ENCODE peak calls at places on chromosomes 4 and X, in nine cellular contexts. One of them, this sample, is unnamed.

GRCh38 chr4:146638801-146639351 is at the start of gene POU4F2:
- DNase-seq in thoracic aorta: no peak
- DNase-seq in progenitor cell of endocrine pancreas: no peak
- DNase-seq in type B pancreatic cell: peak
- DNase-seq in cardiac muscle cell: peak
- DNase-seq in right lobe of liver: no peak
- DNase-seq in GM13976: peak
- DNase-seq in nephron progenitor cell: peak
- DNase-seq in AG09319: no peak
- DNase-seq in this sample: no peak

GRCh38 chr4:102807345-102807744 is 20.0 kb downstream of the UBE2D3 start:
- DNase-seq in thoracic aorta: no peak
- DNase-seq in progenitor cell of endocrine pancreas: no peak
- DNase-seq in type B pancreatic cell: no peak
- DNase-seq in cardiac muscle cell: no peak
- DNase-seq in right lobe of liver: no peak
- DNase-seq in GM13976: no peak
- DNase-seq in nephron progenitor cell: no peak
- DNase-seq in AG09319: no peak
- DNase-seq in this sample: no peak

GRCh38 chr4:4672397-4672796 is 130.5 kb upstream of the STX18 start:
- DNase-seq in thoracic aorta: no peak
- DNase-seq in progenitor cell of endocrine pancreas: no peak
- DNase-seq in type B pancreatic cell: no peak
- DNase-seq in cardiac muscle cell: no peak
- DNase-seq in right lobe of liver: no peak
- DNase-seq in GM13976: no peak
- DNase-seq in nephron progenitor cell: no peak
- DNase-seq in AG09319: no peak
- DNase-seq in this sample: no peak

GRCh38 chr4:15882675-15883086 is 55.9 kb downstream of the FGFBP1 start:
- DNase-seq in thoracic aorta: no peak
- DNase-seq in progenitor cell of endocrine pancreas: peak
- DNase-seq in type B pancreatic cell: no peak
- DNase-seq in cardiac muscle cell: peak
- DNase-seq in right lobe of liver: peak
- DNase-seq in GM13976: peak
- DNase-seq in nephron progenitor cell: peak
- DNase-seq in AG09319: peak
- DNase-seq in this sample: peak

GRCh38 chrX:129360175-129360574 is 163.1 kb downstream of the SMARCA1 start:
- DNase-seq in thoracic aorta: no peak
- DNase-seq in progenitor cell of endocrine pancreas: peak
- DNase-seq in type B pancreatic cell: no peak
- DNase-seq in cardiac muscle cell: peak
- DNase-seq in right lobe of liver: peak
- DNase-seq in GM13976: peak
- DNase-seq in nephron progenitor cell: peak
- DNase-seq in AG09319: no peak
- DNase-seq in this sample: no peak

GRCh38 chr4:153273736-153274135 is 69.5 kb downstream of the TRIM2 start:
- DNase-seq in thoracic aorta: no peak
- DNase-seq in progenitor cell of endocrine pancreas: no peak
- DNase-seq in type B pancreatic cell: no peak
- DNase-seq in cardiac muscle cell: no peak
- DNase-seq in right lobe of liver: no peak
- DNase-seq in GM13976: no peak
- DNase-seq in nephron progenitor cell: no peak
- DNase-seq in AG09319: no peak
- DNase-seq in this sample: no peak

GRCh38 chrX:155534800-155535199 is 76.4 kb upstream of the F8A3 start:
- DNase-seq in thoracic aorta: no peak
- DNase-seq in progenitor cell of endocrine pancreas: no peak
- DNase-seq in type B pancreatic cell: no peak
- DNase-seq in cardiac muscle cell: no peak
- DNase-seq in right lobe of liver: no peak
- DNase-seq in GM13976: no peak
- DNase-seq in nephron progenitor cell: no peak
- DNase-seq in AG09319: no peak
- DNase-seq in this sample: no peak

GRCh38 chr4:48698029-48698901 is 81.8 kb downstream of the FRYL start:
- DNase-seq in thoracic aorta: no peak
- DNase-seq in progenitor cell of endocrine pancreas: no peak
- DNase-seq in type B pancreatic cell: no peak
- DNase-seq in cardiac muscle cell: peak
- DNase-seq in right lobe of liver: peak
- DNase-seq in GM13976: no peak
- DNase-seq in nephron progenitor cell: no peak
- DNase-seq in AG09319: peak
- DNase-seq in this sample: no peak

GRCh38 chr4:116838609-116839008 is 246.8 kb downstream of the TRAM1L1 start:
- DNase-seq in thoracic aorta: no peak
- DNase-seq in progenitor cell of endocrine pancreas: no peak
- DNase-seq in type B pancreatic cell: no peak
- DNase-seq in cardiac muscle cell: no peak
- DNase-seq in right lobe of liver: no peak
- DNase-seq in GM13976: no peak
- DNase-seq in nephron progenitor cell: no peak
- DNase-seq in AG09319: no peak
- DNase-seq in this sample: no peak

GRCh38 chr4:113901994-113902787 is 77.3 kb downstream of the ARSJ start:
- DNase-seq in thoracic aorta: no peak
- DNase-seq in progenitor cell of endocrine pancreas: peak
- DNase-seq in type B pancreatic cell: no peak
- DNase-seq in cardiac muscle cell: no peak
- DNase-seq in right lobe of liver: peak
- DNase-seq in GM13976: no peak
- DNase-seq in nephron progenitor cell: no peak
- DNase-seq in AG09319: no peak
- DNase-seq in this sample: no peak

GRCh38 chrX:39577976-39578962 is 519.5 kb downstream of the BCOR start:
- DNase-seq in thoracic aorta: no peak
- DNase-seq in progenitor cell of endocrine pancreas: no peak
- DNase-seq in type B pancreatic cell: no peak
- DNase-seq in cardiac muscle cell: no peak
- DNase-seq in right lobe of liver: no peak
- DNase-seq in GM13976: peak
- DNase-seq in nephron progenitor cell: no peak
- DNase-seq in AG09319: no peak
- DNase-seq in this sample: no peak

GRCh38 chr4:40546972-40547371 is 82.7 kb downstream of the RBM47 start:
- DNase-seq in thoracic aorta: no peak
- DNase-seq in progenitor cell of endocrine pancreas: no peak
- DNase-seq in type B pancreatic cell: no peak
- DNase-seq in cardiac muscle cell: no peak
- DNase-seq in right lobe of liver: no peak
- DNase-seq in GM13976: no peak
- DNase-seq in nephron progenitor cell: no peak
- DNase-seq in AG09319: no peak
- DNase-seq in this sample: no peak

GRCh38 chr4:143626134-143626859 is 74.2 kb downstream of the FREM3 start:
- DNase-seq in thoracic aorta: peak
- DNase-seq in progenitor cell of endocrine pancreas: no peak
- DNase-seq in type B pancreatic cell: no peak
- DNase-seq in cardiac muscle cell: no peak
- DNase-seq in right lobe of liver: peak
- DNase-seq in GM13976: no peak
- DNase-seq in nephron progenitor cell: no peak
- DNase-seq in AG09319: peak
- DNase-seq in this sample: no peak

GRCh38 chr4:2843909-2844584 is 403 bp downstream of the ADD1 start:
- DNase-seq in thoracic aorta: no peak
- DNase-seq in progenitor cell of endocrine pancreas: peak
- DNase-seq in type B pancreatic cell: no peak
- DNase-seq in cardiac muscle cell: peak
- DNase-seq in right lobe of liver: peak
- DNase-seq in GM13976: peak
- DNase-seq in nephron progenitor cell: peak
- DNase-seq in AG09319: no peak
- DNase-seq in this sample: no peak

GRCh38 chrX:107530141-107530540 is 80.7 kb downstream of the FRMPD3 start:
- DNase-seq in thoracic aorta: no peak
- DNase-seq in progenitor cell of endocrine pancreas: no peak
- DNase-seq in type B pancreatic cell: no peak
- DNase-seq in cardiac muscle cell: no peak
- DNase-seq in right lobe of liver: no peak
- DNase-seq in GM13976: no peak
- DNase-seq in nephron progenitor cell: no peak
- DNase-seq in AG09319: no peak
- DNase-seq in this sample: no peak

GRCh38 chr4:185874516-185875230 is 62.7 kb upstream of the SORBS2 start:
- DNase-seq in thoracic aorta: no peak
- DNase-seq in progenitor cell of endocrine pancreas: no peak
- DNase-seq in type B pancreatic cell: no peak
- DNase-seq in cardiac muscle cell: no peak
- DNase-seq in right lobe of liver: no peak
- DNase-seq in GM13976: no peak
- DNase-seq in nephron progenitor cell: no peak
- DNase-seq in AG09319: no peak
- DNase-seq in this sample: no peak

GRCh38 chrX:131763674-131764073 is 219.8 kb downstream of the OR13H1 start:
- DNase-seq in thoracic aorta: no peak
- DNase-seq in progenitor cell of endocrine pancreas: no peak
- DNase-seq in type B pancreatic cell: no peak
- DNase-seq in cardiac muscle cell: no peak
- DNase-seq in right lobe of liver: peak
- DNase-seq in GM13976: peak
- DNase-seq in nephron progenitor cell: no peak
- DNase-seq in AG09319: peak
- DNase-seq in this sample: no peak

GRCh38 chr4:182807841-182808548 is 109.2 kb downstream of the DCTD start:
- DNase-seq in thoracic aorta: no peak
- DNase-seq in progenitor cell of endocrine pancreas: no peak
- DNase-seq in type B pancreatic cell: no peak
- DNase-seq in cardiac muscle cell: no peak
- DNase-seq in right lobe of liver: no peak
- DNase-seq in GM13976: no peak
- DNase-seq in nephron progenitor cell: no peak
- DNase-seq in AG09319: no peak
- DNase-seq in this sample: no peak

GRCh38 chr4:181685911-181686310 is 557.3 kb upstream of the TENM3 start:
- DNase-seq in thoracic aorta: no peak
- DNase-seq in progenitor cell of endocrine pancreas: no peak
- DNase-seq in type B pancreatic cell: no peak
- DNase-seq in cardiac muscle cell: no peak
- DNase-seq in right lobe of liver: no peak
- DNase-seq in GM13976: no peak
- DNase-seq in nephron progenitor cell: no peak
- DNase-seq in AG09319: no peak
- DNase-seq in this sample: no peak

GRCh38 chr4:88090898-88091297 is 67.5 kb downstream of the ABCG2 start:
- DNase-seq in thoracic aorta: no peak
- DNase-seq in progenitor cell of endocrine pancreas: no peak
- DNase-seq in type B pancreatic cell: no peak
- DNase-seq in cardiac muscle cell: no peak
- DNase-seq in right lobe of liver: no peak
- DNase-seq in GM13976: no peak
- DNase-seq in nephron progenitor cell: no peak
- DNase-seq in AG09319: no peak
- DNase-seq in this sample: no peak
- TF ChIP-seq CTCF in thoracic aorta: no peak
- TF ChIP-seq CTCF in progenitor cell of endocrine pancreas: no peak
- TF ChIP-seq CTCF in type B pancreatic cell: no peak
- TF ChIP-seq CTCF in cardiac muscle cell: no peak
- TF ChIP-seq CTCF in right lobe of liver: no peak
- TF ChIP-seq CTCF in GM13976: no peak
- TF ChIP-seq CTCF in nephron progenitor cell: no peak
- TF ChIP-seq CTCF in AG09319: no peak
- TF ChIP-seq CTCF in this sample: no peak

GRCh38 chrX:19991350-19991718 is 473 bp upstream of the BCLAF3 start:
- DNase-seq in thoracic aorta: no peak
- DNase-seq in progenitor cell of endocrine pancreas: no peak
- DNase-seq in type B pancreatic cell: no peak
- DNase-seq in cardiac muscle cell: no peak
- DNase-seq in right lobe of liver: no peak
- DNase-seq in GM13976: no peak
- DNase-seq in nephron progenitor cell: no peak
- DNase-seq in AG09319: no peak
- DNase-seq in this sample: no peak
- TF ChIP-seq CTCF in thoracic aorta: no peak
- TF ChIP-seq CTCF in progenitor cell of endocrine pancreas: no peak
- TF ChIP-seq CTCF in type B pancreatic cell: peak
- TF ChIP-seq CTCF in cardiac muscle cell: no peak
- TF ChIP-seq CTCF in right lobe of liver: no peak
- TF ChIP-seq CTCF in GM13976: no peak
- TF ChIP-seq CTCF in nephron progenitor cell: no peak
- TF ChIP-seq CTCF in AG09319: no peak
- TF ChIP-seq CTCF in this sample: no peak

GRCh38 chr4:87644286-87644685 is 5.8 kb upstream of the DMP1 start:
- DNase-seq in thoracic aorta: no peak
- DNase-seq in progenitor cell of endocrine pancreas: no peak
- DNase-seq in type B pancreatic cell: no peak
- DNase-seq in cardiac muscle cell: no peak
- DNase-seq in right lobe of liver: no peak
- DNase-seq in GM13976: no peak
- DNase-seq in nephron progenitor cell: no peak
- DNase-seq in AG09319: no peak
- DNase-seq in this sample: no peak
- TF ChIP-seq CTCF in thoracic aorta: no peak
- TF ChIP-seq CTCF in progenitor cell of endocrine pancreas: peak
- TF ChIP-seq CTCF in type B pancreatic cell: peak
- TF ChIP-seq CTCF in cardiac muscle cell: no peak
- TF ChIP-seq CTCF in right lobe of liver: no peak
- TF ChIP-seq CTCF in GM13976: no peak
- TF ChIP-seq CTCF in nephron progenitor cell: no peak
- TF ChIP-seq CTCF in AG09319: no peak
- TF ChIP-seq CTCF in this sample: no peak

GRCh38 chr4:57905965-57906364 is 795.8 kb upstream of the IGFBP7 start:
- DNase-seq in thoracic aorta: no peak
- DNase-seq in progenitor cell of endocrine pancreas: no peak
- DNase-seq in type B pancreatic cell: no peak
- DNase-seq in cardiac muscle cell: no peak
- DNase-seq in right lobe of liver: no peak
- DNase-seq in GM13976: no peak
- DNase-seq in nephron progenitor cell: no peak
- DNase-seq in AG09319: no peak
- DNase-seq in this sample: no peak

GRCh38 chr4:57916479-57916878 is 806.3 kb upstream of the IGFBP7 start:
- DNase-seq in thoracic aorta: no peak
- DNase-seq in progenitor cell of endocrine pancreas: no peak
- DNase-seq in type B pancreatic cell: no peak
- DNase-seq in cardiac muscle cell: no peak
- DNase-seq in right lobe of liver: no peak
- DNase-seq in GM13976: no peak
- DNase-seq in nephron progenitor cell: no peak
- DNase-seq in AG09319: no peak
- DNase-seq in this sample: no peak

GRCh38 chr4:57910151-57910550 is 800.0 kb upstream of the IGFBP7 start:
- DNase-seq in thoracic aorta: no peak
- DNase-seq in progenitor cell of endocrine pancreas: no peak
- DNase-seq in type B pancreatic cell: no peak
- DNase-seq in cardiac muscle cell: no peak
- DNase-seq in right lobe of liver: no peak
- DNase-seq in GM13976: no peak
- DNase-seq in nephron progenitor cell: no peak
- DNase-seq in AG09319: no peak
- DNase-seq in this sample: no peak

DNA sequence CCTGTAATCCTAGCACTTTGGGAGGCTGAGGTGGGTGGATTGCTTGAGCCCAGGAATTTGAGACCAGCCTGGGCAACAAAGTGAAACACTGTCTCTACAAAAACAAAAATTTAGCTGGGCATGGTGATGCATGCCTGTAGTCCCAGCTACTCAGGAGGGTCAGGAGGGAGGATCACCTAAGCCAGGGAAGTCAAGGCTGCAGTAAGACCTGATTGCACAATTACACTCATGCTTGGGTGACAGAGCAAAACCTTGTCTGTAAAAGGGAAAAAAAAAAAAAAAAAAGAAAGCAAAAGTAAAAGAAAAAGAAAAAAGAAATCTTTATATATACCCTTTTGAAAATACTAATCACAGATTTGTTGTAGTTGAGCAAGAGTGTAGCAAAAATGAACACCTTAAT is 801.0 kb upstream of the IGFBP7 start:
- DNase-seq in thoracic aorta: no peak
- DNase-seq in progenitor cell of endocrine pancreas: no peak
- DNase-seq in type B pancreatic cell: no peak
- DNase-seq in cardiac muscle cell: no peak
- DNase-seq in right lobe of liver: no peak
- DNase-seq in GM13976: no peak
- DNase-seq in nephron progenitor cell: peak
- DNase-seq in AG09319: no peak
- DNase-seq in this sample: no peak
- TF ChIP-seq CTCF in thoracic aorta: no peak
- TF ChIP-seq CTCF in progenitor cell of endocrine pancreas: no peak
- TF ChIP-seq CTCF in type B pancreatic cell: no peak
- TF ChIP-seq CTCF in cardiac muscle cell: no peak
- TF ChIP-seq CTCF in right lobe of liver: no peak
- TF ChIP-seq CTCF in GM13976: no peak
- TF ChIP-seq CTCF in nephron progenitor cell: no peak
- TF ChIP-seq CTCF in AG09319: no peak
- TF ChIP-seq CTCF in this sample: no peak